ENCODE peak calls at places on chromosomes 5 and 9, in seven cellular contexts. One of them, this sample, is unnamed.
A peak's percentile ranks its signal among the peaks of the same experiment; 100 is the strongest.

GRCh38 chr5:121430538-121430937 is 421.1 kb upstream of the FTMT start:
- DNase-seq in left lung: no peak
- DNase-seq in cardiac muscle cell: no peak
- DNase-seq in fibroblast of lung: peak; percentile 1
- DNase-seq in tibial nerve: no peak
- DNase-seq in IMR-90: no peak
- DNase-seq in PC-3: peak; percentile 1
- DNase-seq in this sample: no peak

GRCh38 chr5:76386360-76386759 is 16.7 kb upstream of the IQGAP2 start:
- DNase-seq in left lung: peak; percentile 73
- DNase-seq in cardiac muscle cell: no peak
- DNase-seq in fibroblast of lung: no peak
- DNase-seq in tibial nerve: no peak
- DNase-seq in IMR-90: no peak
- DNase-seq in PC-3: no peak
- DNase-seq in this sample: no peak

GRCh38 chr5:943874-944620 is 51.4 kb downstream of the TRIP13 start:
- DNase-seq in left lung: no peak
- DNase-seq in cardiac muscle cell: peak; percentile 34
- DNase-seq in fibroblast of lung: no peak
- DNase-seq in tibial nerve: no peak
- DNase-seq in IMR-90: no peak
- DNase-seq in PC-3: no peak
- DNase-seq in this sample: no peak

GRCh38 chr5:120122711-120123110 is 341.4 kb upstream of the PRR16 start:
- DNase-seq in left lung: no peak
- DNase-seq in cardiac muscle cell: no peak
- DNase-seq in fibroblast of lung: no peak
- DNase-seq in tibial nerve: no peak
- DNase-seq in IMR-90: no peak
- DNase-seq in PC-3: no peak
- DNase-seq in this sample: no peak

GRCh38 chr5:9534881-9535517 is 10.9 kb downstream of the SEMA5A start:
- DNase-seq in left lung: no peak
- DNase-seq in cardiac muscle cell: peak; percentile 50
- DNase-seq in fibroblast of lung: peak; percentile 51
- DNase-seq in tibial nerve: no peak
- DNase-seq in IMR-90: no peak
- DNase-seq in PC-3: no peak
- DNase-seq in this sample: no peak

GRCh38 chr9:2816476-2817141 is 27.3 kb downstream of the PUM3 start:
- DNase-seq in left lung: peak; percentile 65
- DNase-seq in cardiac muscle cell: peak; percentile 91
- DNase-seq in fibroblast of lung: peak; percentile 99
- DNase-seq in tibial nerve: no peak
- DNase-seq in IMR-90: peak; percentile 98
- DNase-seq in PC-3: no peak
- DNase-seq in this sample: no peak

GRCh38 chr9:87665516-87665915 is 60.4 kb upstream of the CTSL start:
- DNase-seq in left lung: no peak
- DNase-seq in cardiac muscle cell: no peak
- DNase-seq in fibroblast of lung: no peak
- DNase-seq in tibial nerve: no peak
- DNase-seq in IMR-90: no peak
- DNase-seq in PC-3: no peak
- DNase-seq in this sample: no peak

GRCh38 chr9:70304810-70305209 is 46.0 kb downstream of the SMC5 start:
- DNase-seq in left lung: no peak
- DNase-seq in cardiac muscle cell: no peak
- DNase-seq in fibroblast of lung: no peak
- DNase-seq in tibial nerve: no peak
- DNase-seq in IMR-90: no peak
- DNase-seq in PC-3: no peak
- DNase-seq in this sample: no peak

GRCh38 chr9:91234523-91234922 is 127.2 kb downstream of the AUH start:
- DNase-seq in left lung: no peak
- DNase-seq in cardiac muscle cell: no peak
- DNase-seq in fibroblast of lung: no peak
- DNase-seq in tibial nerve: no peak
- DNase-seq in IMR-90: peak; percentile 20
- DNase-seq in PC-3: no peak
- DNase-seq in this sample: no peak

GRCh38 chr9:136695955-136696354 is 8.7 kb upstream of the AGPAT2 start:
- DNase-seq in left lung: no peak
- DNase-seq in cardiac muscle cell: no peak
- DNase-seq in fibroblast of lung: no peak
- DNase-seq in tibial nerve: no peak
- DNase-seq in IMR-90: no peak
- DNase-seq in PC-3: no peak
- DNase-seq in this sample: no peak

GRCh38 chr9:70263421-70263820 is 4.6 kb downstream of the SMC5 start:
- DNase-seq in left lung: no peak
- DNase-seq in cardiac muscle cell: peak; percentile 24
- DNase-seq in fibroblast of lung: peak; percentile 35
- DNase-seq in tibial nerve: no peak
- DNase-seq in IMR-90: peak; percentile 57
- DNase-seq in PC-3: peak; percentile 43
- DNase-seq in this sample: no peak

GRCh38 chr5:28214292-28214691 is 1175.9 kb upstream of the CDH9 start:
- DNase-seq in left lung: no peak
- DNase-seq in cardiac muscle cell: no peak
- DNase-seq in fibroblast of lung: no peak
- DNase-seq in tibial nerve: no peak
- DNase-seq in IMR-90: no peak
- DNase-seq in PC-3: no peak
- DNase-seq in this sample: no peak

GRCh38 chr9:122125158-122125890 is 32.2 kb upstream of the TTLL11 start:
- DNase-seq in left lung: peak; percentile 72
- DNase-seq in cardiac muscle cell: peak; percentile 86
- DNase-seq in fibroblast of lung: peak; percentile 71
- DNase-seq in tibial nerve: peak; percentile 77
- DNase-seq in IMR-90: peak; percentile 76
- DNase-seq in PC-3: peak; percentile 74
- DNase-seq in this sample: peak; percentile 93

GRCh38 chr5:143140492-143141231 is 262.8 kb downstream of the NR3C1 start:
- DNase-seq in left lung: no peak
- DNase-seq in cardiac muscle cell: no peak
- DNase-seq in fibroblast of lung: no peak
- DNase-seq in tibial nerve: no peak
- DNase-seq in IMR-90: no peak
- DNase-seq in PC-3: peak; percentile 15
- DNase-seq in this sample: no peak

GRCh38 chr5:142551242-142552067 is 134.4 kb downstream of the FGF1 start:
- DNase-seq in left lung: no peak
- DNase-seq in cardiac muscle cell: no peak
- DNase-seq in fibroblast of lung: no peak
- DNase-seq in tibial nerve: no peak
- DNase-seq in IMR-90: peak; percentile 22
- DNase-seq in PC-3: peak; percentile 33
- DNase-seq in this sample: no peak

GRCh38 chr5:74647096-74647495 is 6.6 kb upstream of the ENC1 start:
- DNase-seq in left lung: no peak
- DNase-seq in cardiac muscle cell: no peak
- DNase-seq in fibroblast of lung: no peak
- DNase-seq in tibial nerve: no peak
- DNase-seq in IMR-90: no peak
- DNase-seq in PC-3: no peak
- DNase-seq in this sample: no peak

GRCh38 chr9:109953300-109953699 is 173.3 kb downstream of the PALM2AKAP2 start:
- DNase-seq in left lung: no peak
- DNase-seq in cardiac muscle cell: no peak
- DNase-seq in fibroblast of lung: no peak
- DNase-seq in tibial nerve: no peak
- DNase-seq in IMR-90: no peak
- DNase-seq in PC-3: no peak
- DNase-seq in this sample: no peak

GRCh38 chr5:136703706-136704105 is 338.4 kb upstream of the TRPC7 start:
- DNase-seq in left lung: no peak
- DNase-seq in cardiac muscle cell: no peak
- DNase-seq in fibroblast of lung: no peak
- DNase-seq in tibial nerve: no peak
- DNase-seq in IMR-90: no peak
- DNase-seq in PC-3: peak; percentile 38
- DNase-seq in this sample: no peak

GRCh38 chr5:159773062-159773924 is 143.0 kb upstream of the ADRA1B start:
- DNase-seq in left lung: peak; percentile 79
- DNase-seq in cardiac muscle cell: peak; percentile 91
- DNase-seq in fibroblast of lung: peak; percentile 89
- DNase-seq in tibial nerve: peak; percentile 48
- DNase-seq in IMR-90: peak; percentile 90
- DNase-seq in PC-3: peak; percentile 86
- DNase-seq in this sample: peak; percentile 82

GRCh38 chr9:107650321-107650720 is 160.8 kb upstream of the KLF4 start:
- DNase-seq in left lung: no peak
- DNase-seq in cardiac muscle cell: no peak
- DNase-seq in fibroblast of lung: peak; percentile 42
- DNase-seq in tibial nerve: no peak
- DNase-seq in IMR-90: peak; percentile 81
- DNase-seq in PC-3: no peak
- DNase-seq in this sample: no peak

GRCh38 chr5:56415356-56415765 is 182.2 kb upstream of the ANKRD55 start:
- DNase-seq in left lung: peak; percentile 84
- DNase-seq in cardiac muscle cell: peak; percentile 86
- DNase-seq in fibroblast of lung: peak; percentile 83
- DNase-seq in tibial nerve: peak; percentile 64
- DNase-seq in IMR-90: peak; percentile 91
- DNase-seq in PC-3: no peak
- DNase-seq in this sample: peak; percentile 88

GRCh38 chr5:3694819-3695218 is 99.2 kb downstream of the IRX1 start:
- DNase-seq in left lung: no peak
- DNase-seq in cardiac muscle cell: no peak
- DNase-seq in fibroblast of lung: no peak
- DNase-seq in tibial nerve: no peak
- DNase-seq in IMR-90: no peak
- DNase-seq in PC-3: no peak
- DNase-seq in this sample: no peak

GRCh38 chr5:132230871-132231270 is 3.2 kb upstream of the P4HA2 start:
- DNase-seq in left lung: no peak
- DNase-seq in cardiac muscle cell: no peak
- DNase-seq in fibroblast of lung: no peak
- DNase-seq in tibial nerve: no peak
- DNase-seq in IMR-90: no peak
- DNase-seq in PC-3: no peak
- DNase-seq in this sample: peak; percentile 5

GRCh38 chr5:154419236-154419635 is 26.6 kb upstream of the SAP30L start:
- DNase-seq in left lung: no peak
- DNase-seq in cardiac muscle cell: no peak
- DNase-seq in fibroblast of lung: no peak
- DNase-seq in tibial nerve: no peak
- DNase-seq in IMR-90: no peak
- DNase-seq in PC-3: no peak
- DNase-seq in this sample: no peak

GRCh38 chr9:128027166-128027539 is 40.0 kb downstream of the NAIF1 start:
- DNase-seq in left lung: no peak
- DNase-seq in cardiac muscle cell: peak; percentile 76
- DNase-seq in fibroblast of lung: no peak
- DNase-seq in tibial nerve: no peak
- DNase-seq in IMR-90: no peak
- DNase-seq in PC-3: no peak
- DNase-seq in this sample: no peak

GRCh38 chr5:5340206-5340729 is 82.2 kb upstream of the ICE1 start:
- DNase-seq in left lung: peak; percentile 63
- DNase-seq in cardiac muscle cell: peak; percentile 92
- DNase-seq in fibroblast of lung: peak; percentile 91
- DNase-seq in tibial nerve: peak; percentile 49
- DNase-seq in IMR-90: peak; percentile 83
- DNase-seq in PC-3: peak; percentile 95
- DNase-seq in this sample: no peak
- TF ChIP-seq CTCF in left lung: no peak
- TF ChIP-seq CTCF in cardiac muscle cell: peak; percentile 57
- TF ChIP-seq CTCF in fibroblast of lung: peak; percentile 78
- TF ChIP-seq CTCF in tibial nerve: peak; percentile 50
- TF ChIP-seq CTCF in IMR-90: peak; percentile 72
- TF ChIP-seq CTCF in PC-3: peak; percentile 76
- TF ChIP-seq CTCF in this sample: no peak

GRCh38 chr9:33637881-33638280 is 113.8 kb downstream of the ANKRD18B start:
- DNase-seq in left lung: no peak
- DNase-seq in cardiac muscle cell: no peak
- DNase-seq in fibroblast of lung: no peak
- DNase-seq in tibial nerve: no peak
- DNase-seq in IMR-90: no peak
- DNase-seq in PC-3: no peak
- DNase-seq in this sample: no peak

GRCh38 chr9:33628865-33629410 is 104.9 kb downstream of the ANKRD18B start:
- DNase-seq in left lung: no peak
- DNase-seq in cardiac muscle cell: no peak
- DNase-seq in fibroblast of lung: no peak
- DNase-seq in tibial nerve: no peak
- DNase-seq in IMR-90: no peak
- DNase-seq in PC-3: no peak
- DNase-seq in this sample: no peak

GRCh38 chr9:33638516-33638915 is 114.5 kb downstream of the ANKRD18B start:
- DNase-seq in left lung: no peak
- DNase-seq in cardiac muscle cell: no peak
- DNase-seq in fibroblast of lung: no peak
- DNase-seq in tibial nerve: no peak
- DNase-seq in IMR-90: no peak
- DNase-seq in PC-3: no peak
- DNase-seq in this sample: no peak

GRCh38 chr9:33633621-33634020 is 109.6 kb downstream of the ANKRD18B start:
- DNase-seq in left lung: no peak
- DNase-seq in cardiac muscle cell: no peak
- DNase-seq in fibroblast of lung: no peak
- DNase-seq in tibial nerve: no peak
- DNase-seq in IMR-90: no peak
- DNase-seq in PC-3: no peak
- DNase-seq in this sample: no peak
- H3K9me3 ChIP-seq in left lung: no peaks in the 10 kb centered on the region
- H3K9me3 ChIP-seq in cardiac muscle cell: no peaks in the 10 kb centered on the region
- H3K9me3 ChIP-seq in fibroblast of lung: no peaks in the 10 kb centered on the region
- H3K9me3 ChIP-seq in tibial nerve: no peaks in the 10 kb centered on the region
- H3K9me3 ChIP-seq in IMR-90: no peaks in the 10 kb centered on the region
- H3K9me3 ChIP-seq in PC-3: no peaks in the 10 kb centered on the region
- H3K9me3 ChIP-seq in this sample: no peaks in the 10 kb centered on the region

GRCh38 chr5:36417668-36418067 is 116.0 kb upstream of the RANBP3L start:
- DNase-seq in left lung: no peak
- DNase-seq in cardiac muscle cell: no peak
- DNase-seq in fibroblast of lung: no peak
- DNase-seq in tibial nerve: no peak
- DNase-seq in IMR-90: no peak
- DNase-seq in PC-3: peak; percentile 43
- DNase-seq in this sample: no peak
- H3K4me3 ChIP-seq in left lung: no peak overlapping the region
- H3K4me3 ChIP-seq in cardiac muscle cell: no peak overlapping the region
- H3K4me3 ChIP-seq in fibroblast of lung: no peak overlapping the region
- H3K4me3 ChIP-seq in tibial nerve: no peak overlapping the region
- H3K4me3 ChIP-seq in IMR-90: no peak overlapping the region
- H3K4me3 ChIP-seq in PC-3: peak overlapping the region; percentile 33
- H3K4me3 ChIP-seq in this sample: no peak overlapping the region

GRCh38 chr5:165157209-165157608 is 1651.8 kb downstream of the MAT2B start:
- DNase-seq in left lung: no peak
- DNase-seq in cardiac muscle cell: no peak
- DNase-seq in fibroblast of lung: no peak
- DNase-seq in tibial nerve: no peak
- DNase-seq in IMR-90: no peak
- DNase-seq in PC-3: no peak
- DNase-seq in this sample: no peak

DNA sequence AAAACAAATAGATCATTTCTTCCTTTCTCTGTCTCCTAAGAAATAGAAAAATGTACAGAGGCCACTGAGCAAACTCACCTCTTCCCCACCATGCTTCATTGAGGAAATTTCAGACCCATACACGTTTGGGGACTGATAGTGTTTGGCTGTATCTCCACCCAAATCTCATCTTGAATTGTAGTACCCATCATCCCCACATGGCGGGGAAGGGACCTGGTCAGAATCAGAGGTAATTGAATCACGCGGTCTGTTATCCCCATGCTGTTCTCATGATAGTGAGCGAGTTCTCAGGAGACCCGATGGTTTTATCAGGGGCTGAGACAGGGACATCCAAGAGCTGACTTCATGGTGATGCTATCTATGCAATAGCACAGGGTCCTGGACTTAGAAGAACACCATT is 1655.8 kb downstream of the MAT2B start:
- DNase-seq in left lung: no peak
- DNase-seq in cardiac muscle cell: no peak
- DNase-seq in fibroblast of lung: no peak
- DNase-seq in tibial nerve: no peak
- DNase-seq in IMR-90: no peak
- DNase-seq in PC-3: no peak
- DNase-seq in this sample: no peak
- TF ChIP-seq CTCF in left lung: no peak
- TF ChIP-seq CTCF in cardiac muscle cell: no peak
- TF ChIP-seq CTCF in fibroblast of lung: peak; percentile 13
- TF ChIP-seq CTCF in tibial nerve: no peak
- TF ChIP-seq CTCF in IMR-90: no peak
- TF ChIP-seq CTCF in PC-3: no peak
- TF ChIP-seq CTCF in this sample: no peak